ENCODE peak calls at places on chromosomes 5 and 9, in seven cellular contexts. W is IMR-90, O is adrenal gland, Q is GM12892, J is stomach, M is body of pancreas, F is lower leg skin. U is an unnamed sample.

GRCh38 chr9:107717608-107718314 is 228.2 kb upstream of the KLF4 start:
- DNase-seq in W (no peak), O (no peak), Q (no peak), J (no peak), M (no peak), F (no peak), U (no peak)

GRCh38 chr9:133122935-133123611 is 2.0 kb upstream of the RALGDS start:
- DNase-seq in W (peak; percentile 45), O (peak; percentile 85), Q (no peak), J (no peak), M (no peak), F (no peak), U (no peak)

GRCh38 chr9:134434896-134435506 is 108.7 kb downstream of the RXRA start:
- DNase-seq in W (peak; percentile 97), O (peak; percentile 98), Q (no peak), J (peak; percentile 98), M (peak; percentile 99), F (peak; percentile 97), U (peak; percentile 96)

GRCh38 chr5:140549237-140550144 is 2.0 kb downstream of the EIF4EBP3 start:
- DNase-seq in W (peak; percentile 41), O (peak; percentile 75), Q (no peak), J (peak; percentile 86), M (peak; percentile 56), F (peak; percentile 63), U (no peak)

GRCh38 chr5:163571755-163572154 is 66.3 kb downstream of the MAT2B start:
- DNase-seq in W (peak; percentile 97), O (no peak), Q (no peak), J (no peak), M (no peak), F (no peak), U (no peak)

GRCh38 chr9:37290881-37291485 is 131.5 kb upstream of the GRHPR start:
- DNase-seq in W (peak; percentile 88), O (no peak), Q (no peak), J (no peak), M (no peak), F (no peak), U (no peak)

GRCh38 chr5:158992104-158992740 is 107.5 kb downstream of the EBF1 start:
- DNase-seq in W (no peak), O (no peak), Q (no peak), J (no peak), M (no peak), F (no peak), U (no peak)

GRCh38 chr5:170307575-170308465 is 10.2 kb upstream of the LCP2 start:
- DNase-seq in W (peak; percentile 63), O (peak; percentile 82), Q (no peak), J (peak; percentile 72), M (no peak), F (peak; percentile 82), U (peak; percentile 89)

GRCh38 chr5:113382736-113383135 is 52.1 kb downstream of the TSSK1B start:
- DNase-seq in W (no peak), O (no peak), Q (no peak), J (no peak), M (no peak), F (no peak), U (no peak)

DNA sequence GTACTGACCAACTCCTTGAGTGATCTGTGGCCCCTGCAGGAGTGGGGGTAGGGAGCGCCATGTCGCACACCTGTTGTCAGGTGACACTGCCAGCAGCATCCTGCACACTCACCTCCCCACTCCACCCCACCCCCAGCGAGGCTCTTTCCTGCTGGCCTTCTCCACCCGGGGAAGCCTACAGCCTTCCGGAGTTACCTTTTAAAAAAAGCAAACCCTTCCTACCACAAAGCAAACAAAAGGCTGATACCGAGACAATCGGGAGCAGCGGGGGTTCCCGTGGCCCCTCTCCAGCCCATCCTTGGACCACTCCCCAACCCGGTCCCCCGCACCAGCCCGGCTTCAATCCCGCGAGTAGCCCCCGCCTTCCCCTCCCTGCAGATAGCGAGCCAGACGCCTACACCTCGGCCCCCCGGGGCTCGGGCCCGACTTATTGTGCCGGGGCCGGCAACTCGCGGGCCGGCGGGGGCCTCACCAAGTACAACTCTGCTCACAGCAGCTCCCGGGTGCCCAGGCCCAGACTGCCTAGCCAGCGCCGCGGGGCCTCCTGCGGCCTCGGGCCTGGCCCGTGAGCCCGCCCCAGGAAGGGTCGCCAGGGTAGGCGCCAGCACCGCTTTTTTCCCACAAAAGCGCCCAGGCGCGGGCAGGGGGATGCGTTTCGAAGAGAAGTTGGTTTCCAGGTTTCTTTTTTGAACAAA is 724 bp downstream of the MACROH2A1 start:
- DNase-seq in W (no peak), O (peak; percentile 38), Q (peak; percentile 32), J (peak; percentile 48), M (peak; percentile 34), F (no peak), U (no peak)
- TF ChIP-seq POLR2A in W (no peak), O (no peak), Q (no peak), J (no peak), M (no peak), F (no peak), U (no peak)

GRCh38 chr5:109410389-109411174 is 808 bp upstream of the PJA2 start:
- DNase-seq in W (peak; percentile 75), O (peak; percentile 86), Q (no peak), J (peak; percentile 76), M (peak; percentile 77), F (peak; percentile 75), U (peak; percentile 58)
- TF ChIP-seq POLR2A in W (peak; percentile 52), O (peak; percentile 54), Q (peak; percentile 70), J (no peak), M (peak; percentile 55), F (peak; percentile 24), U (peak; percentile 26)

DNA sequence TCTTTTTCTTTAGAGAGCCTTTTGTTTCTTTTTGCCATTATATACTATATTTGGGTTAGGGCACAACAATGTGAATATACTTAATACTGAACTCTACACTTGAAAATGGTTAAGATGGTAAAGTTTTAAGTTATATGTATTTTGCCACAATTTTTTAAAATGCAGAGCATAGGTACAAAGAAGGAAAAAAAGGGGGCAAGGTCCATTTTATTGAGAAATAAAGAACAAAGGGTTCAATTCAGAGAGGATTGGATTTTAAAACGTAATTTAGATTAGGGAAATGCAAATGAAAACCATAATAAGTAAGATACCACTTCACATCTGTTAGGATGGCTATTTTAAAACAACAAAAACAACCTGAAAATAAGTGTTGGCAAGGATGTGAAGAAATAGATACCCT is 29.3 kb downstream of the IRF1 start:
- DNase-seq in W (no peak), O (no peak), Q (no peak), J (no peak), M (no peak), F (no peak), U (no peak)
- TF ChIP-seq POLR2A in W (no peak), O (no peak), Q (no peak), J (no peak), M (no peak), F (no peak), U (no peak)

DNA sequence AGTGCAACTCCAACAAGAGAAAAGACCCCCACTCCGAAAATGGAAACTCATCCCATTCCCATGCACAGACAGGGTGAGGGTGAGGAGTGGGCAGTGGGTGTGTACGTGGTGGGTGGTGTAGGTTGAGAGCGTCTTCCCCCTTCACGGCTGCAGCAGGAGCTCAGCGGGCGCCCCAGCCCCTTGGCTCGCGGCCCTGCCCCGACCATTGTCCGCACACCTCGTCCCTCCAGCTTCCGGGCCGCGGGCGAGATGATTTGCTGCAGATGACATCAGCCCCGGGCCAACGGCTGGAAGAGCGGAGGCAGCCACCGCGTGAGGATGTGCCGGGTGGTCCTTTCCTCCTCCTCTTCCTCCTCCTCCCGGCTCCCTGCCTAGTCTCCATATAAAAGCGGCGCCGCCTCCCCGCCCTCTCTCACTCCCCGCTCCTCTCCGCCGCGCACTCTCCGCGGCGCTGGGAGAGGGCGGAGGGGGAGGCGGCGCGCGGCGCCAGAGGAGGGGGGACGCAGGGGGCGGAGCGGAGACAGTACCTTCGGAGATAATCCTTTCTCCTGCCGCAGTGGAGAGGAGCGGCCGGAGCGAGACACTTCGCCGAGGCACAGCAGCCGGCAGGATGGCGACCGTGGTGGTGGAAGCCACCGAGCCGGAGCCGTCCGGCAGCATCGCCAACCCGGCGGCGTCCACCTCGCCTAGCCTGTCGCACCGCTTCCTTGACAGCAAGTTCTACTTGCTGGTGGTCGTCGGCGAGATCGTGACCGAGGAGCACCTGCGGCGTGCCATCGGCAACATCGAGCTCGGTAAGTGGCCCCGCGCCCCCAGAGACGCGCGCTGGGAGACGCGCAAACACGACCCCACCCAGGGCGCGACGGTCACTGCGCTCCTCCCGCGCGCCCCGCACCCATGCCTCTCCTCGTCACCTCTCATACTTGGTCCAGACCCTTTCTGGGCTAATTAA is at the start of gene MAP1B:
- DNase-seq in W (peak; percentile 73), O (peak; percentile 45), Q (peak; percentile 8), J (no peak), M (peak; percentile 17), F (peak; percentile 51), U (peak; percentile 40)
- TF ChIP-seq POLR2A in W (peak; percentile 93), O (peak; percentile 43), Q (no peak), J (no peak), M (peak; percentile 38), F (no peak), U (peak; percentile 13)

DNA sequence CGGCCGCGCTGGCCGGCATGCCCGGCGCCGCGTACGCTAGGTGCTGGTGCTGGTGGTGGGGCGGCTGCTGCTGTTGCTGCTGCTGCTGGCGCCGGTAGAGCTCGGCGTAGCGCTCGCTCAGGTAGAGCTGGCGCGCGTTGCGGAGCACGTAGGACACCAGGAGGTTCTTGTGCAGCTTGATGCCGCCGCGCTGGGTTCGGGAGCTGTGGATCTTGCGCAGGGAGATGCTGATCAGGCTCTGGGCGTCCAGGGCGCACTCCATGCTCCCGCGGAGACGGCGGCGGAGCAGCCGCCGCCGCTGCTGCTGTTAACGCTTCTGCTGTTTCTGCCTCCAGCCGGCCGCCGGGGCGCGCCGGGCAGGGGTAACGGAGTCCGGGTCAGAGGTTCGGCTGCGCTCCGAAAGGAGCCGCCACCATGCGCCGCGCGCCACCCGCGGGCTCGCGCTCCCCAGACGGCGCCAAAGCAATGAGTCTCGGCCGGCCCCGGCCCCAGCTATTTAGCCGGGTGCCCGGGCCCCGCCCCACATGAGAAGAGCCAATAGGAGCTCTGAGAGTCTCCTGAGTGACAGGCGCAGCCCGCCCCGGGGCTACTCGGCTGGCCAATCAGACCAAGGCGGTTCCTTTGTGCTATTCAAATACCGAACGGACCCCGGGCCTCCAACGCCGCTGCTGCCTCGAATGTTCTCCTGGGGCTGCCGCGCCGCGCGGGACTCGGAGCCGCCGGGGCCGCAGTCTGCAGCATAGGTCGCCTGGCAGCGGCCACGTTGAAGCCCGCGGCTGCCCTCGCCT is at the start of gene IER5L:
- DNase-seq in W (peak; percentile 94), O (peak; percentile 97), Q (peak; percentile 99), J (peak; percentile 96), M (peak; percentile 95), F (peak; percentile 95), U (peak; percentile 93)
- TF ChIP-seq POLR2A in W (peak; percentile 100), O (peak; percentile 96), Q (peak; percentile 81), J (no peak), M (peak; percentile 97), F (peak; percentile 93), U (peak; percentile 89)

GRCh38 chr5:131324311-131324710 is 60.5 kb downstream of the CDC42SE2 start:
- DNase-seq in W (no peak), O (no peak), Q (no peak), J (no peak), M (no peak), F (no peak), U (no peak)
- TF ChIP-seq POLR2A in W (no peak), O (no peak), Q (no peak), J (no peak), M (no peak), F (no peak), U (no peak)

DNA sequence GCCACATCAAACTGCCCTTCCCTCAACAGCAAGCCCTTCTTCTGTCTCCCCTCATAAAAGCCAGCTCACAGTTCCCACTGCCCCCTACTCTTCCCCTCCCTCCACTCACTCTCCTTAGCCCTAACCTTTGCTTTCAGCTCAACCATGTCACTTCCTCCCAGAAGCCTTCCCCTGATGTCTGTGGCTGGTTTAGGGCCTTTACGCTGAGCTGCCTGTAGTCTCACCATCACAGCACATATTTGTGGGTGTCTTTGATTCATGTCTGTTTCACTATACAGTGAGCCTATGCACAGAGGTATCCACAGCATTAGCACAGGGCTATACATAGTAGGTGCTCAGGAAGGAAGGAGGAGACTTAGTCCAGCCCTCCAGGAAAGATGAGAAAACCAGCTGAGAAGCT is 34.7 kb downstream of the C9orf50 start:
- DNase-seq in W (no peak), O (no peak), Q (no peak), J (no peak), M (no peak), F (no peak), U (no peak)
- TF ChIP-seq POLR2A in W (no peak), O (no peak), Q (no peak), J (no peak), M (no peak), F (no peak), U (no peak)